ENCODE peak calls at places on chromosomes 4 and X, in eight cellular contexts. One of them, this sample, is unnamed.

GRCh38 chr4:124279741-124280140 is 432.8 kb downstream of the ANKRD50 start:
- DNase-seq in cardiac fibroblast: no peak
- DNase-seq in hepatocyte: no peak
- DNase-seq in AG04449: no peak
- DNase-seq in stomach: no peak
- DNase-seq in lower leg skin: no peak
- DNase-seq in HFF-Myc: no peak
- DNase-seq in heart right ventricle: no peak
- DNase-seq in this sample: no peak

GRCh38 chrX:15301924-15302323 is 13.5 kb downstream of the ASB11 start:
- DNase-seq in heart right ventricle: peak; percentile 23
- DNase-seq in stomach: no peak
- DNase-seq in cardiac fibroblast: peak; percentile 37
- DNase-seq in HFF-Myc: no peak
- DNase-seq in hepatocyte: peak; percentile 59
- DNase-seq in lower leg skin: peak; percentile 90
- DNase-seq in AG04449: no peak
- DNase-seq in this sample: peak; percentile 24

GRCh38 chr4:55528495-55528894 is 18.2 kb downstream of the CLOCK start:
- DNase-seq in cardiac fibroblast: no peak
- DNase-seq in heart right ventricle: no peak
- DNase-seq in stomach: no peak
- DNase-seq in lower leg skin: no peak
- DNase-seq in AG04449: no peak
- DNase-seq in hepatocyte: no peak
- DNase-seq in HFF-Myc: no peak
- DNase-seq in this sample: no peak

GRCh38 chrX:103254171-103254824 is 657 bp downstream of the TCEAL8 start:
- DNase-seq in heart right ventricle: peak; percentile 57
- DNase-seq in lower leg skin: no peak
- DNase-seq in stomach: peak; percentile 42
- DNase-seq in AG04449: no peak
- DNase-seq in hepatocyte: peak; percentile 73
- DNase-seq in cardiac fibroblast: peak; percentile 21
- DNase-seq in HFF-Myc: peak; percentile 2
- DNase-seq in this sample: no peak

GRCh38 chrX:16828126-16828908 is 41.8 kb downstream of the RBBP7 start:
- DNase-seq in AG04449: no peak
- DNase-seq in HFF-Myc: no peak
- DNase-seq in heart right ventricle: peak; percentile 32
- DNase-seq in stomach: no peak
- DNase-seq in lower leg skin: no peak
- DNase-seq in hepatocyte: peak; percentile 60
- DNase-seq in cardiac fibroblast: peak; percentile 88
- DNase-seq in this sample: no peak

GRCh38 chr4:16461362-16461761 is 235.1 kb upstream of the TAPT1 start:
- DNase-seq in AG04449: no peak
- DNase-seq in stomach: no peak
- DNase-seq in cardiac fibroblast: no peak
- DNase-seq in lower leg skin: no peak
- DNase-seq in hepatocyte: no peak
- DNase-seq in heart right ventricle: no peak
- DNase-seq in HFF-Myc: peak; percentile 9
- DNase-seq in this sample: no peak

GRCh38 chr4:88630756-88631155 is 38.5 kb downstream of the HERC3 start:
- DNase-seq in cardiac fibroblast: peak; percentile 89
- DNase-seq in AG04449: peak; percentile 31
- DNase-seq in HFF-Myc: no peak
- DNase-seq in lower leg skin: no peak
- DNase-seq in heart right ventricle: no peak
- DNase-seq in stomach: no peak
- DNase-seq in hepatocyte: peak; percentile 35
- DNase-seq in this sample: no peak

GRCh38 chr4:6925357-6925836 is 15.8 kb downstream of the TBC1D14 start:
- DNase-seq in hepatocyte: no peak
- DNase-seq in lower leg skin: no peak
- DNase-seq in stomach: no peak
- DNase-seq in cardiac fibroblast: no peak
- DNase-seq in AG04449: no peak
- DNase-seq in HFF-Myc: no peak
- DNase-seq in heart right ventricle: no peak
- DNase-seq in this sample: no peak

GRCh38 chr4:88672987-88673386 is 24.6 kb downstream of the NAP1L5 start:
- DNase-seq in stomach: peak; percentile 34
- DNase-seq in hepatocyte: peak; percentile 47
- DNase-seq in HFF-Myc: no peak
- DNase-seq in cardiac fibroblast: peak; percentile 56
- DNase-seq in lower leg skin: no peak
- DNase-seq in AG04449: no peak
- DNase-seq in heart right ventricle: no peak
- DNase-seq in this sample: no peak

GRCh38 chr4:123546123-123546654 is 149.6 kb downstream of the SPRY1 start:
- DNase-seq in AG04449: no peak
- DNase-seq in cardiac fibroblast: no peak
- DNase-seq in heart right ventricle: no peak
- DNase-seq in lower leg skin: no peak
- DNase-seq in stomach: peak; percentile 50
- DNase-seq in hepatocyte: peak; percentile 32
- DNase-seq in HFF-Myc: no peak
- DNase-seq in this sample: no peak

GRCh38 chr4:48375651-48376291 is 34.4 kb downstream of the SLAIN2 start:
- DNase-seq in stomach: peak; percentile 31
- DNase-seq in AG04449: peak; percentile 74
- DNase-seq in HFF-Myc: peak; percentile 56
- DNase-seq in hepatocyte: peak; percentile 36
- DNase-seq in heart right ventricle: no peak
- DNase-seq in lower leg skin: no peak
- DNase-seq in cardiac fibroblast: peak; percentile 88
- DNase-seq in this sample: peak; percentile 55

GRCh38 chr4:185589067-185589844 is 53.9 kb upstream of the PDLIM3 start:
- DNase-seq in hepatocyte: no peak
- DNase-seq in cardiac fibroblast: peak; percentile 63
- DNase-seq in stomach: no peak
- DNase-seq in heart right ventricle: no peak
- DNase-seq in AG04449: peak; percentile 19
- DNase-seq in lower leg skin: peak; percentile 2
- DNase-seq in HFF-Myc: no peak
- DNase-seq in this sample: peak; percentile 80

GRCh38 chrX:37984880-37985279 is 21.5 kb upstream of the SYTL5 start:
- DNase-seq in AG04449: no peak
- DNase-seq in cardiac fibroblast: no peak
- DNase-seq in lower leg skin: no peak
- DNase-seq in HFF-Myc: no peak
- DNase-seq in stomach: no peak
- DNase-seq in heart right ventricle: no peak
- DNase-seq in hepatocyte: no peak
- DNase-seq in this sample: no peak

GRCh38 chrX:37986893-37987292 is 19.5 kb upstream of the SYTL5 start:
- DNase-seq in hepatocyte: no peak
- DNase-seq in cardiac fibroblast: peak; percentile 41
- DNase-seq in heart right ventricle: no peak
- DNase-seq in lower leg skin: no peak
- DNase-seq in AG04449: peak; percentile 10
- DNase-seq in HFF-Myc: no peak
- DNase-seq in stomach: no peak
- DNase-seq in this sample: no peak

GRCh38 chrX:37993857-37994619 is 12.3 kb upstream of the SYTL5 start:
- DNase-seq in HFF-Myc: no peak
- DNase-seq in stomach: peak; percentile 74
- DNase-seq in AG04449: no peak
- DNase-seq in hepatocyte: peak; percentile 30
- DNase-seq in heart right ventricle: no peak
- DNase-seq in lower leg skin: no peak
- DNase-seq in cardiac fibroblast: no peak
- DNase-seq in this sample: no peak

GRCh38 chrX:37989304-37989703 is 17.0 kb upstream of the SYTL5 start:
- DNase-seq in heart right ventricle: no peak
- DNase-seq in cardiac fibroblast: no peak
- DNase-seq in stomach: no peak
- DNase-seq in HFF-Myc: no peak
- DNase-seq in AG04449: no peak
- DNase-seq in hepatocyte: no peak
- DNase-seq in lower leg skin: no peak
- DNase-seq in this sample: no peak
- H3K4me3 ChIP-seq in heart right ventricle: no peak overlapping the region
- H3K4me3 ChIP-seq in cardiac fibroblast: no peak overlapping the region
- H3K4me3 ChIP-seq in stomach: no peak overlapping the region
- H3K4me3 ChIP-seq in HFF-Myc: no peak overlapping the region
- H3K4me3 ChIP-seq in AG04449: no peak overlapping the region
- H3K4me3 ChIP-seq in hepatocyte: no peak overlapping the region
- H3K4me3 ChIP-seq in lower leg skin: no peak overlapping the region
- H3K4me3 ChIP-seq in this sample: no peak overlapping the region

GRCh38 chr4:1794809-1795303 is 1.8 kb downstream of the FGFR3 start:
- DNase-seq in HFF-Myc: no peak
- DNase-seq in cardiac fibroblast: no peak
- DNase-seq in lower leg skin: no peak
- DNase-seq in AG04449: no peak
- DNase-seq in stomach: no peak
- DNase-seq in hepatocyte: no peak
- DNase-seq in heart right ventricle: no peak
- DNase-seq in this sample: no peak

GRCh38 chr4:1796486-1797204 is 3.6 kb downstream of the FGFR3 start:
- DNase-seq in cardiac fibroblast: no peak
- DNase-seq in heart right ventricle: no peak
- DNase-seq in HFF-Myc: no peak
- DNase-seq in hepatocyte: no peak
- DNase-seq in stomach: no peak
- DNase-seq in AG04449: no peak
- DNase-seq in lower leg skin: no peak
- DNase-seq in this sample: no peak

GRCh38 chr4:1797298-1797860 is 4.3 kb downstream of the FGFR3 start:
- DNase-seq in lower leg skin: no peak
- DNase-seq in hepatocyte: no peak
- DNase-seq in AG04449: no peak
- DNase-seq in HFF-Myc: no peak
- DNase-seq in cardiac fibroblast: no peak
- DNase-seq in stomach: no peak
- DNase-seq in heart right ventricle: no peak
- DNase-seq in this sample: no peak

GRCh38 chr4:1793940-1794808 is 1.1 kb downstream of the FGFR3 start:
- DNase-seq in HFF-Myc: no peak
- DNase-seq in stomach: no peak
- DNase-seq in cardiac fibroblast: peak; percentile 27
- DNase-seq in lower leg skin: no peak
- DNase-seq in hepatocyte: no peak
- DNase-seq in AG04449: no peak
- DNase-seq in heart right ventricle: no peak
- DNase-seq in this sample: no peak

DNA sequence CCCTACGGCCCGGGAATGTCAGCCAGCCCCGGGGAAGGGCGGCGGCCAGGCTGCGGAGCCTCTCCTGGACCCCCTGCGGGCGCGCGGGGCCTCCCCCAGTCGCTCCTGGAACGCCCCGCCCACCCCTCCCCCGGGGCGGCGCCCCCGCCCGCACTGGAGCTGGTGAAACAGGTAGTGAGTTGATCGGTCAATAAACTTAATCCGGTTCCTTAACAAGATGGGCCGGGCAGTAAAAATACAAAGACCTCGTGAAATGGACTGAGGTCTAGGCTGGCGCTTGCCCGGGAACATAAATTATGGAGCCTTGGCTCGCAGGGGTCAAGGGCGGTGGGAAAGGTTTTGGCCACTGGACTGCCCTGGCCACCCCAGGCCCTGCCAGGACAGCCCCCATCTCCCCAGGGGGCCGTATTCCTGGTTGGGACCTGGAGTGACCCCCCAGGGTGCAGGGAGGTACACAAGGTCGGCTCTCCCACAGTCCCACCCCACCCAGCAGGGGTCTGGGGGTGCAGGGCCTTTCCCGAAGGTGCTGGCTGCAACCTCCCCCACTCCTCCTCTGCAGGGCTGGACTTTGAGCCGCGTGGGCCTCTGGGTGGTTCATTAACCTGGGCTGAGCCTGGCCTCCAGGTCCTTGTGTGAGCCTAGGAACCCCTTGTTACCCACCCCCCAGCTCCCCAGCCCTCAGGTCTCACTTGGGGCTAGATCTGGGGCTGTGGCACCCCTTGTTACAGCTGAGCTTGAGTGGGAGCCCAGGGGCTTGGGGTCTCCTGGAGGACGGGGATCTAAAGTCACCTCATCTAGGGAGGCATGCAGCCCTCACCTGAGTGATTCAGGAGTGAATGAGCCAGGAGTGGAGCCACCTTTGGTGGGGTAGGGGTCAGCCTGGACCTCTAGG is 2.5 kb downstream of the FGFR3 start:
- DNase-seq in HFF-Myc: no peak
- DNase-seq in lower leg skin: no peak
- DNase-seq in cardiac fibroblast: no peak
- DNase-seq in hepatocyte: peak; percentile 82
- DNase-seq in AG04449: no peak
- DNase-seq in stomach: peak; percentile 48
- DNase-seq in heart right ventricle: no peak
- DNase-seq in this sample: no peak
- H3K4me3 ChIP-seq in HFF-Myc: no peak overlapping the region
- H3K4me3 ChIP-seq in lower leg skin: peak overlapping the region; percentile 23
- H3K4me3 ChIP-seq in cardiac fibroblast: no peak overlapping the region
- H3K4me3 ChIP-seq in hepatocyte: peak overlapping the region; percentile 85
- H3K4me3 ChIP-seq in AG04449: no peak overlapping the region
- H3K4me3 ChIP-seq in stomach: peak overlapping the region; percentile 52
- H3K4me3 ChIP-seq in heart right ventricle: peak overlapping the region; percentile 48
- H3K4me3 ChIP-seq in this sample: no peak overlapping the region

GRCh38 chr4:680091-680490 is 5.7 kb downstream of the MYL5 start:
- DNase-seq in stomach: no peak
- DNase-seq in hepatocyte: no peak
- DNase-seq in HFF-Myc: no peak
- DNase-seq in lower leg skin: no peak
- DNase-seq in cardiac fibroblast: no peak
- DNase-seq in heart right ventricle: no peak
- DNase-seq in AG04449: no peak
- DNase-seq in this sample: no peak
- H3K4me3 ChIP-seq in stomach: no peak overlapping the region
- H3K4me3 ChIP-seq in hepatocyte: no peak overlapping the region
- H3K4me3 ChIP-seq in HFF-Myc: no peak overlapping the region
- H3K4me3 ChIP-seq in lower leg skin: no peak overlapping the region
- H3K4me3 ChIP-seq in cardiac fibroblast: no peak overlapping the region
- H3K4me3 ChIP-seq in heart right ventricle: no peak overlapping the region
- H3K4me3 ChIP-seq in AG04449: no peak overlapping the region
- H3K4me3 ChIP-seq in this sample: no peak overlapping the region

GRCh38 chr4:74933562-74934015 is 673 bp downstream of the PARM1 start:
- DNase-seq in lower leg skin: no peak
- DNase-seq in heart right ventricle: peak; percentile 16
- DNase-seq in HFF-Myc: no peak
- DNase-seq in hepatocyte: peak; percentile 48
- DNase-seq in cardiac fibroblast: peak; percentile 17
- DNase-seq in AG04449: no peak
- DNase-seq in stomach: peak; percentile 28
- DNase-seq in this sample: no peak

GRCh38 chr4:74934016-74934821 is 1.3 kb downstream of the PARM1 start:
- DNase-seq in hepatocyte: peak; percentile 69
- DNase-seq in cardiac fibroblast: peak; percentile 37
- DNase-seq in stomach: peak; percentile 45
- DNase-seq in lower leg skin: no peak
- DNase-seq in AG04449: no peak
- DNase-seq in heart right ventricle: peak; percentile 17
- DNase-seq in HFF-Myc: no peak
- DNase-seq in this sample: no peak

GRCh38 chr4:74932010-74932409 is 906 bp upstream of the PARM1 start:
- DNase-seq in cardiac fibroblast: no peak
- DNase-seq in heart right ventricle: no peak
- DNase-seq in hepatocyte: no peak
- DNase-seq in HFF-Myc: no peak
- DNase-seq in AG04449: no peak
- DNase-seq in lower leg skin: no peak
- DNase-seq in stomach: no peak
- DNase-seq in this sample: no peak

GRCh38 chr4:74932832-74933561 is at the start of gene PARM1:
- DNase-seq in AG04449: no peak
- DNase-seq in stomach: peak; percentile 94
- DNase-seq in hepatocyte: peak; percentile 95
- DNase-seq in cardiac fibroblast: peak; percentile 80
- DNase-seq in heart right ventricle: peak; percentile 90
- DNase-seq in lower leg skin: peak; percentile 95
- DNase-seq in HFF-Myc: peak; percentile 26
- DNase-seq in this sample: no peak

GRCh38 chr4:74934822-74935326 is 2.0 kb downstream of the PARM1 start:
- DNase-seq in lower leg skin: no peak
- DNase-seq in heart right ventricle: no peak
- DNase-seq in stomach: no peak
- DNase-seq in hepatocyte: no peak
- DNase-seq in HFF-Myc: no peak
- DNase-seq in cardiac fibroblast: no peak
- DNase-seq in AG04449: no peak
- DNase-seq in this sample: no peak
- H3K4me3 ChIP-seq in lower leg skin: no peak overlapping the region
- H3K4me3 ChIP-seq in heart right ventricle: peak overlapping the region; percentile 71
- H3K4me3 ChIP-seq in stomach: peak overlapping the region; percentile 61
- H3K4me3 ChIP-seq in hepatocyte: peak overlapping the region; percentile 72
- H3K4me3 ChIP-seq in HFF-Myc: no peak overlapping the region
- H3K4me3 ChIP-seq in cardiac fibroblast: no peak overlapping the region
- H3K4me3 ChIP-seq in AG04449: no peak overlapping the region
- H3K4me3 ChIP-seq in this sample: no peak overlapping the region

This sample was measured in AG09309.